ENCODE peak calls at places on chromosomes 11 and 22, in seven cellular contexts. E, R, S, Z, T, V and B are unnamed samples.

GRCh38 chr11:727281-727701 is 20.0 kb upstream of the TALDO1 start:
- DNase-seq in T (no peak), V (peak), S (no peak), E (no peak), R (no peak), Z (no peak), B (no peak)

GRCh38 chr11:45078236-45079074 is 68.0 kb upstream of the PRDM11 start:
- DNase-seq in E (no peak), S (no peak), R (peak), Z (no peak), V (no peak), T (no peak), B (no peak)

GRCh38 chr11:29782447-29782846 is 234.4 kb downstream of the KCNA4 start:
- DNase-seq in Z (no peak), T (no peak), R (no peak), E (no peak), V (no peak), S (no peak), B (no peak)

GRCh38 chr22:21866821-21867527 is 471 bp downstream of the MAPK1 start:
- DNase-seq in T (no peak), E (peak), V (no peak), S (no peak), R (peak), Z (peak), B (peak)

GRCh38 chr11:71997594-71997993 is 1.1 kb upstream of the IL18BP start:
- DNase-seq in Z (no peak), R (no peak), T (no peak), V (no peak), S (no peak), E (no peak), B (no peak)

GRCh38 chr22:42931421-42932196 is 74.5 kb upstream of the ARFGAP3 start:
- DNase-seq in T (no peak), R (no peak), V (peak), Z (no peak), E (no peak), S (no peak), B (no peak)

GRCh38 chr22:44574057-44574456 is 76.0 kb upstream of the RTL6 start:
- DNase-seq in S (no peak), Z (no peak), T (peak), E (peak), R (peak), V (no peak), B (no peak)

GRCh38 chr11:118574636-118575035 is 2.4 kb downstream of the ARCN1 start:
- DNase-seq in R (no peak), S (no peak), E (no peak), T (peak), Z (no peak), V (no peak), B (no peak)

GRCh38 chr22:43631846-43632245 is 180.3 kb downstream of the EFCAB6 start:
- DNase-seq in E (no peak), Z (no peak), R (no peak), T (no peak), V (no peak), S (no peak), B (no peak)

GRCh38 chr11:6353367-6353987 is 33.2 kb upstream of the CAVIN3 start:
- DNase-seq in V (no peak), T (peak), S (peak), E (peak), Z (peak), R (peak), B (peak)

GRCh38 chr11:1937616-1938342 is 9.4 kb upstream of the MRPL23 start:
- DNase-seq in V (peak), E (no peak), Z (peak), S (no peak), R (no peak), T (no peak), B (no peak)